ENCODE peak calls at places on chromosomes 3 and 15, in seven cellular contexts. N is mammary epithelial cell, E is endothelial cell, S is transverse colon, K is sigmoid colon, J is activated B cell treated with CpG ODN at 0.5 μM for 24 hours, V is nephron progenitor cell. Q is an unnamed sample.

GRCh38 chr3:139537325-139537724 is 2.2 kb downstream of the RBP1 start:
- DNase-seq in N (peak; percentile 85), E (no peak), S (no peak), K (no peak), J (no peak), V (no peak), Q (peak; percentile 53)

GRCh38 chr3:180855364-180855763 is 57.1 kb upstream of the FXR1 start:
- DNase-seq in N (peak; percentile 6), E (no peak), S (no peak), K (no peak), J (no peak), V (no peak), Q (peak; percentile 32)

GRCh38 chr15:77346637-77347036 is 73.3 kb downstream of the PEAK1 start:
- DNase-seq in N (no peak), E (no peak), S (no peak), K (no peak), J (no peak), V (no peak), Q (no peak)

GRCh38 chr15:25892126-25892525 is 29.0 kb upstream of the ATP10A start:
- DNase-seq in N (no peak), E (no peak), S (no peak), K (no peak), J (no peak), V (no peak), Q (no peak)

GRCh38 chr3:189210251-189210770 is 38.5 kb downstream of the TPRG1 start:
- DNase-seq in N (no peak), E (no peak), S (no peak), K (no peak), J (no peak), V (no peak), Q (no peak)

GRCh38 chr3:42080452-42080872 is 10.7 kb upstream of the TRAK1 start:
- DNase-seq in N (peak; percentile 78), E (no peak), S (peak; percentile 58), K (peak; percentile 85), J (peak; percentile 51), V (no peak), Q (peak; percentile 84)

GRCh38 chr3:55185380-55185779 is 257.5 kb upstream of the LRTM1 start:
- DNase-seq in N (no peak), E (no peak), S (no peak), K (no peak), J (no peak), V (no peak), Q (peak; percentile 68)

GRCh38 chr3:140207541-140207940 is 272.6 kb downstream of the CLSTN2 start:
- DNase-seq in N (no peak), E (no peak), S (no peak), K (no peak), J (no peak), V (no peak), Q (no peak)

GRCh38 chr15:82572311-82572710 is 32.1 kb upstream of the RPS17 start:
- DNase-seq in N (no peak), E (no peak), S (no peak), K (no peak), J (no peak), V (no peak), Q (no peak)

GRCh38 chr3:188153498-188153948 is 434 bp upstream of the LPP start:
- DNase-seq in N (peak; percentile 88), E (peak; percentile 78), S (peak; percentile 83), K (peak; percentile 97), J (no peak), V (peak; percentile 80), Q (peak; percentile 93)

GRCh38 chr15:55774113-55774970 is 31.4 kb upstream of the PRTG start:
- DNase-seq in N (no peak), E (peak; percentile 70), S (peak; percentile 38), K (no peak), J (no peak), V (peak; percentile 72), Q (peak; percentile 58)

GRCh38 chr15:28996289-28996688 is 110.5 kb downstream of the APBA2 start:
- DNase-seq in N (no peak), E (no peak), S (no peak), K (no peak), J (no peak), V (no peak), Q (no peak)

GRCh38 chr15:48440084-48440483 is 108.9 kb downstream of the DUT start:
- DNase-seq in N (no peak), E (no peak), S (no peak), K (peak; percentile 81), J (no peak), V (peak; percentile 4), Q (no peak)

GRCh38 chr3:100401674-100402036 is 316 bp downstream of the LNP1 start:
- DNase-seq in N (no peak), E (peak; percentile 28), S (peak; percentile 29), K (peak; percentile 71), J (no peak), V (peak; percentile 37), Q (no peak)

GRCh38 chr3:136543385-136543784 is 208.8 kb downstream of the STAG1 start:
- DNase-seq in N (peak; percentile 27), E (no peak), S (no peak), K (no peak), J (no peak), V (no peak), Q (peak; percentile 67)

GRCh38 chr3:124558898-124559649 is 171.2 kb upstream of the UMPS start:
- DNase-seq in N (peak; percentile 77), E (no peak), S (peak; percentile 79), K (peak; percentile 87), J (no peak), V (no peak), Q (peak; percentile 98)

DNA sequence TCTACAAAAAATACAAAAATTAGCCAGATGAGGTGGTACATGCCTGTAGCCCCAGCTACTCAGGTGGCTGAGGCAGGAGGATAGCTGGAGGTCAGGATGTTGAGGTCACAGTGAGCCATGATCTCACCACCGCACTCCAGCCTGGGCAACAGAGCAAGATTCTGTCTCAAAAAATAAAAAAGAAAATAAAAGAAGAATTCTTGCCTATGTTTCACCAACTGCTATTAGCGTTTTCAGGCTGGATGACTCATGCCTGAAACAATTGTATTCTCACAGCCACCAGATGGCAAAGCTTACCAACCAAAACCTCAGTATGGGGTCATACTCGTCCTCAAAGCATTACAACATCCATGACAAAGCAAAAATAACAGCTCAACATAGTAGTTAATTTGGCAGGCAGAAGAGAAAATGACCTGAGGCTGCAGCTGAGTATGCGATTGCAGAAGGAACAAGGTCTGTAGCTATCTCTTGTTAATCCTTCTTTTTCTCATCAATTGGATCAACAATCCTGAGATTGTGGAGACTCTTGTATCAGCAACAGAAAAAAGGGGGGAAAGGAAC is 52.2 kb downstream of the TP53BP1 start:
- DNase-seq in N (peak; percentile 95), E (no peak), S (peak; percentile 7), K (peak; percentile 68), J (no peak), V (no peak), Q (peak; percentile 97)
- TF ChIP-seq CTCF in N (peak; percentile 75), E (no peak), S (peak; percentile 15), K (peak; percentile 41), J (no peak), V (no peak), Q (peak; percentile 61)

GRCh38 chr3:30811174-30811795 is 83.2 kb downstream of the GADL1 start:
- DNase-seq in N (no peak), E (no peak), S (no peak), K (no peak), J (no peak), V (no peak), Q (no peak)
- TF ChIP-seq CTCF in N (no peak), E (no peak), S (no peak), K (no peak), J (no peak), V (no peak), Q (no peak)

DNA sequence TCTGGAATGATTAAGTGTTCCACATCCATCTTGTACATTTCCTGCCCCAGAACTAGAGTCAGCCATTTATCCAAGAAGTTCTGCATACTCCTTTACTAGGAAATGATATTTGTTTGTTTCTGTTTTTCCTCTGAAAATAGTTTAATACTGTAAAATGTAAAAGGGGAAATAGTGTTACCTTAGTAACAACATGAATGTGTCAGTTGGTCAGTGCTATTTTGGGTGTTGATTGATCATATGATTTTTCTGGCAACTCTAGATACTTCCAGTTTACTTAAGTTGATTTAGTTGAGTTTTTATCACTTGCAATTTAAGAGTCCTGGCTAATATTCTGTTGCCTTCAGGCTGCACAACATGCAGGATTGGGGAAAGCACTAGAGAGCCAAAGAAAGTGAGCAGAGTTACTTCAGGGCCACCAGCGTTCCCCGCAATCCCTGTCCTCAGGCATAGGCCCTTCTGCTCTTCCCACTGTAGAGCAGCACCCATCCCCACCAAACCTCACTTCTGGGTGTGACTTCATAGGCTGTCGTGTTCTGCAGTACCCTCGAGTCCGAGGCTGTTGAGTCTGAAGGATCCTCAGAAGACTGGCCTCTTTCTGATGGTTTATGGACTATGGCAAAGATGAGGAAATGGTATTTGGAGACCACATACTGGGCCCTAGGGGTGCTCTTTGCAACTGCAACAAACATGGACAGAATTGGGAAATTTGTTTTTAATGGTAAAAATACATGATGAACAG is 69.0 kb downstream of the CHD2 start:
- DNase-seq in N (no peak), E (no peak), S (no peak), K (no peak), J (no peak), V (no peak), Q (no peak)
- TF ChIP-seq CTCF in N (no peak), E (peak; percentile 21), S (peak; percentile 7), K (no peak), J (no peak), V (no peak), Q (peak; percentile 7)

GRCh38 chr3:52682016-52682415 is 3.7 kb downstream of the PBRM1 start:
- DNase-seq in N (peak; percentile 69), E (no peak), S (no peak), K (no peak), J (no peak), V (no peak), Q (peak; percentile 64)
- TF ChIP-seq CTCF in N (peak; percentile 11), E (no peak), S (no peak), K (no peak), J (no peak), V (no peak), Q (peak; percentile 10)

GRCh38 chr3:22922317-22922716 is 280.8 kb upstream of the UBE2E2 start:
- DNase-seq in N (peak; percentile 5), E (no peak), S (no peak), K (no peak), J (no peak), V (no peak), Q (peak; percentile 34)
- TF ChIP-seq CTCF in N (peak; percentile 47), E (peak; percentile 62), S (peak; percentile 28), K (peak; percentile 34), J (no peak), V (peak; percentile 29), Q (peak; percentile 26)

GRCh38 chr3:144772372-144772771 is 800.7 kb downstream of the DIPK2A start:
- DNase-seq in N (no peak), E (no peak), S (no peak), K (no peak), J (no peak), V (no peak), Q (no peak)

GRCh38 chr3:144770291-144770690 is 798.7 kb downstream of the DIPK2A start:
- DNase-seq in N (no peak), E (no peak), S (no peak), K (no peak), J (no peak), V (no peak), Q (no peak)

GRCh38 chr3:144773344-144773743 is 801.7 kb downstream of the DIPK2A start:
- DNase-seq in N (no peak), E (no peak), S (no peak), K (no peak), J (no peak), V (no peak), Q (no peak)

GRCh38 chr3:144771401-144771870 is 799.8 kb downstream of the DIPK2A start:
- DNase-seq in N (no peak), E (no peak), S (no peak), K (no peak), J (no peak), V (no peak), Q (no peak)

GRCh38 chr3:144770813-144771400 is 799.3 kb downstream of the DIPK2A start:
- DNase-seq in N (no peak), E (no peak), S (no peak), K (no peak), J (no peak), V (no peak), Q (peak; percentile 38)
- TF ChIP-seq CTCF in N (no peak), E (peak; percentile 47), S (no peak), K (peak; percentile 28), J (no peak), V (peak; percentile 48), Q (peak; percentile 32)